ENCODE peak calls at places on chromosomes 2 and 18, in ten cellular contexts. T is suprapubic skin, E is HCT116, S is spleen, R is SK-N-SH, A is GM23338, N is sigmoid colon, B is GM12891, Q is breast epithelium, D is esophagus muscularis mucosa. J is an unnamed sample.

GRCh38 chr2:101815739-101816391 is 118.4 kb downstream of the MAP4K4 start:
- DNase-seq in A (peak), E (no peak), D (no peak), R (no peak), T (no peak), B (no peak), Q (no peak), N (no peak), S (no peak), J (no peak)

GRCh38 chr2:64402876-64403275 is 51.1 kb upstream of the LGALSL start:
- DNase-seq in B (no peak), R (no peak), D (peak), S (no peak), N (no peak), E (no peak), T (no peak), A (no peak), Q (no peak), J (no peak)

GRCh38 chr2:206232287-206233035 is 42.0 kb upstream of the ZDBF2 start:
- DNase-seq in D (no peak), N (no peak), S (no peak), R (no peak), T (no peak), B (no peak), A (peak), E (no peak), Q (no peak), J (no peak)

GRCh38 chr2:219561179-219562048 is 9.9 kb downstream of the OBSL1 start:
- DNase-seq in B (no peak), D (no peak), E (no peak), Q (no peak), N (no peak), A (peak), T (peak), R (peak), S (no peak), J (no peak)

GRCh38 chr2:140808816-140809215 is 1322.0 kb downstream of the LRP1B start:
- DNase-seq in N (no peak), D (no peak), B (no peak), R (no peak), E (peak), Q (no peak), T (no peak), A (peak), S (no peak), J (no peak)

GRCh38 chr18:5066380-5066977 is 130.6 kb downstream of the AKAIN1 start:
- DNase-seq in T (no peak), D (no peak), N (no peak), Q (no peak), B (no peak), A (peak), S (no peak), E (no peak), R (peak), J (no peak)

GRCh38 chr2:216829533-216829932 is 30.3 kb downstream of the TNP1 start:
- DNase-seq in R (no peak), T (peak), A (no peak), N (peak), S (no peak), D (no peak), B (no peak), Q (peak), E (no peak), J (no peak)

GRCh38 chr2:69978157-69978904 is 16.9 kb upstream of the ASPRV1 start:
- DNase-seq in E (no peak), A (no peak), Q (no peak), R (no peak), N (no peak), T (no peak), S (peak), B (no peak), D (no peak), J (no peak)

GRCh38 chr2:109098251-109098920 is 30.6 kb upstream of the SH3RF3 start:
- DNase-seq in A (no peak), T (no peak), B (no peak), D (no peak), R (no peak), N (no peak), E (no peak), S (no peak), Q (no peak), J (no peak)

GRCh38 chr2:108594982-108595464 is 60.8 kb downstream of the LIMS1 start:
- DNase-seq in T (no peak), D (no peak), E (no peak), R (no peak), Q (no peak), A (no peak), N (no peak), S (no peak), B (no peak), J (no peak)

GRCh38 chr18:24538421-24539264 is 78.2 kb downstream of the HRH4 start:
- DNase-seq in A (no peak), S (no peak), E (no peak), N (no peak), R (peak), D (peak), T (no peak), B (no peak), Q (no peak), J (no peak)

GRCh38 chr2:217800433-217801114 is 202.2 kb downstream of the TNS1 start:
- DNase-seq in T (peak), D (no peak), B (no peak), Q (peak), S (no peak), N (peak), A (no peak), R (no peak), E (no peak), J (peak)

GRCh38 chr2:110691612-110692258 is 13.9 kb upstream of the BUB1 start:
- DNase-seq in T (no peak), A (no peak), Q (no peak), B (no peak), D (no peak), R (no peak), N (no peak), S (no peak), E (no peak), J (no peak)

GRCh38 chr2:22281033-22281432 is 1103.9 kb upstream of the KLHL29 start:
- DNase-seq in E (no peak), N (no peak), R (peak), A (no peak), T (no peak), S (no peak), Q (no peak), D (no peak), B (no peak), J (no peak)

GRCh38 chr2:26477911-26478253 is at the start of gene OTOF:
- DNase-seq in E (no peak), Q (no peak), D (no peak), B (no peak), T (no peak), R (peak), S (no peak), N (no peak), A (no peak), J (no peak)

GRCh38 chr2:17259613-17260012 is 258.6 kb downstream of the RAD51AP2 start:
- DNase-seq in N (no peak), T (no peak), B (no peak), D (no peak), E (no peak), Q (no peak), R (no peak), A (no peak), S (no peak), J (no peak)

GRCh38 chr2:165634855-165635254 is 159.2 kb downstream of the GALNT3 start:
- DNase-seq in S (no peak), Q (no peak), E (no peak), N (peak), T (no peak), B (no peak), A (peak), R (peak), D (no peak), J (no peak)
- TF ChIP-seq POLR2AphosphoS5 in S (no peak), Q (no peak), E (no peak), N (no peak), T (no peak), B (no peak), A (no peak), R (no peak), D (no peak), J (no peak)

DNA sequence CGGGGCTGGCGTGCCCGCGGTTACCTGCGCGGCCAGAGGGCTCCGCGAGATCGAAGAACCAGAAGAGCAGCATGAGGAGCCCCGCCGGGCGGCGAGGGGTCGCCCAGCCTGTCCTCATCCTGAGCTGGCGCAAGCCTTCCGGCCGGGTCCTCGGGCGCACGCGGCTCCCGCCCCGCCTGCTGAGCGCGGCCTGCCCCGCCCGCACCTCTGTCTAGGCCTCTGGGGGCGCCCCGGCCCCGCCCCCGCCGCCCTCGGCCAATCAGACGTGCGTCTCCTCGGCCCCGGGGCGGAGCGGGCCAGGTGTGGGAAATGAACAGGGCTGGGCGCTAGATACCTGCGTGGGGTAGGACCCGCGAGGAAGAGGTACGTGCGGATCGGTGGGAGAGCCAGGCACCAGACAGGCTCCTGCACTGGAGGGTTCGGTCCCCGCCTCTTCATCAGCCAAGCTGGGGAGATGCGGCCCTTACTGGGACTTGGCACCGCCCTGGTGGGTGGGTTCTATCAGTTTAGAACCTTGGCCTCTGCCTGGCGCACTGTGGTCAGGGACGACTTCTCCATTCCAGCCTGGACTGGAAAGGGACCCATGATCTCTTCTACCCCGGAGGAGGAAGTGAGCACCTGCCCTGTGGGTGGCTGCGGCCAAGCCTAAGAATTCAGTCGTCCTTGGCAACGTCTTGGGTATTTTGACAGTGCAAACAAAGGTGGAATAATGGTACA is 106.7 kb upstream of the CD302 start:
- DNase-seq in R (no peak), A (peak), N (no peak), B (peak), D (no peak), Q (peak), S (peak), T (peak), E (no peak), J (peak)
- TF ChIP-seq POLR2AphosphoS5 in R (no peak), A (peak), N (no peak), B (no peak), D (no peak), Q (no peak), S (peak), T (no peak), E (no peak), J (peak)

GRCh38 chr2:39511219-39511785 is 74.2 kb upstream of the MAP4K3 start:
- DNase-seq in S (no peak), E (no peak), N (no peak), B (no peak), Q (no peak), D (no peak), A (no peak), R (no peak), T (no peak), J (no peak)
- TF ChIP-seq POLR2AphosphoS5 in S (no peak), E (no peak), N (no peak), B (no peak), Q (no peak), D (no peak), A (no peak), R (no peak), T (no peak), J (no peak)

DNA sequence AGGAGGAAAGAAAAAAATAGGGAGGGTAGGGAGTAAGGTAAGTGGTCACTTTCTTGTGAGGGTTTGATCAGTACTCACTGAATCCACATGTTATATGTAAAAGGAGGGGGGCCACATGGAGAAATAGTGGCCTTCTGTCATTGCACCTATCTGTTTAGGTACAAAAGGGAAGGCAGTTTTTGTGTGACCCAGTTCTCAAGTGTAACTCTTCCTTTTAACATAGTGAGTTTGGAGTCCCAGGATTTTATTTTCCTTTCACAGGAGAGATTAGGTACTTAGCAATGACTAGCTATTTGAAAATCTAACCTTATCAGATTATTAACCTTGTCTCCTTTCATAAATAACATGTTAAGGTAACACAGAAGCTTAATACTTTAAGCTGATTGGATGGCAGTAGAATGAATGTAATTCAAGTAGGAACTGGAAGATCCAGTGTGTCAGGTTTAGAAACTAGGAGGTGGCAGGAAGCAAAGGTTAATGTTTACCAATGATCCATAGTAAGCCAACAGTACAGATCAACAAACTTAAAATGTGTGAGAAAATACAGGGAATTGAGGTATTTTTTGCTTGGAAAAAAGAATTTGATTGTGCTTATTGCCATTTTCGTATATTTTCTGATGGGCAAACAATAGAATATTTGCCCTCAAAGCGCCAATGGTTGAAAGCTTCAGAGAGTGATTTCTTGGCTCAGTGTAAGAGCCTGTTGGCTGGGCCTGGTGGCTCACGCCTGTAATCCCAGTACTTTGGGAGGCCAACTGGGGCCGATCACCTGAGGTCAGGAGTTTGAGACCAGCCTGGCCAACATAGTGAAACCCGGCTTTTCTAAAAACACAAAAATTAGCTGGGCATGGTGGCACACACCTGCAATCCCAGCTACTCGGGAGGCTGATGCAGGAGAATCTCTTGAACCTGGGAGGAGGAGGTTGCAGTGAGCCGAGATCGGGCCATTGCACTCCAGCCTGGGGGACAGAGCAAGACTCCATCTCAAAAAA is 11.3 kb downstream of the HNMT start:
- DNase-seq in A (no peak), E (peak), R (no peak), N (no peak), D (no peak), B (no peak), S (no peak), Q (no peak), T (no peak), J (no peak)
- TF ChIP-seq POLR2AphosphoS5 in A (no peak), E (no peak), R (no peak), N (no peak), D (no peak), B (no peak), S (no peak), Q (no peak), T (no peak), J (no peak)

GRCh38 chr2:223102040-223102899 is 50.3 kb downstream of the KCNE4 start:
- DNase-seq in E (peak), D (no peak), B (no peak), T (no peak), S (no peak), R (no peak), A (no peak), Q (no peak), N (no peak), J (no peak)

GRCh38 chr2:223097888-223098383 is 45.9 kb downstream of the KCNE4 start:
- DNase-seq in S (no peak), T (no peak), N (no peak), D (no peak), B (no peak), A (no peak), R (no peak), E (no peak), Q (no peak), J (no peak)

GRCh38 chr2:223100061-223100511 is 48.1 kb downstream of the KCNE4 start:
- DNase-seq in T (peak), D (no peak), S (no peak), R (no peak), Q (no peak), N (peak), E (no peak), B (no peak), A (no peak), J (no peak)

GRCh38 chr2:223101340-223102039 is 49.5 kb downstream of the KCNE4 start:
- DNase-seq in N (no peak), R (peak), D (peak), Q (no peak), E (peak), T (no peak), B (no peak), A (peak), S (no peak), J (peak)

GRCh38 chr2:223099561-223099960 is 47.6 kb downstream of the KCNE4 start:
- DNase-seq in R (no peak), E (no peak), A (no peak), N (no peak), B (no peak), Q (no peak), S (no peak), T (no peak), D (peak), J (no peak)
- TF ChIP-seq POLR2AphosphoS5 in R (no peak), E (no peak), A (no peak), N (no peak), B (no peak), Q (no peak), S (no peak), T (no peak), D (no peak), J (no peak)

GRCh38 chr2:215532844-215533243 is 97.0 kb upstream of the FN1 start:
- DNase-seq in A (no peak), Q (no peak), D (no peak), R (no peak), E (no peak), S (no peak), T (no peak), B (no peak), N (no peak), J (no peak)
- TF ChIP-seq POLR2AphosphoS5 in A (no peak), Q (no peak), D (no peak), R (no peak), E (no peak), S (no peak), T (no peak), B (no peak), N (no peak), J (no peak)

GRCh38 chr2:54967269-54967668 is 83.0 kb downstream of the RTN4 start:
- DNase-seq in A (peak), Q (no peak), R (no peak), B (no peak), E (no peak), S (no peak), D (no peak), T (no peak), N (no peak), J (no peak)
- TF ChIP-seq POLR2AphosphoS5 in A (no peak), Q (no peak), R (peak), B (no peak), E (no peak), S (no peak), D (no peak), T (no peak), N (no peak), J (no peak)

DNA sequence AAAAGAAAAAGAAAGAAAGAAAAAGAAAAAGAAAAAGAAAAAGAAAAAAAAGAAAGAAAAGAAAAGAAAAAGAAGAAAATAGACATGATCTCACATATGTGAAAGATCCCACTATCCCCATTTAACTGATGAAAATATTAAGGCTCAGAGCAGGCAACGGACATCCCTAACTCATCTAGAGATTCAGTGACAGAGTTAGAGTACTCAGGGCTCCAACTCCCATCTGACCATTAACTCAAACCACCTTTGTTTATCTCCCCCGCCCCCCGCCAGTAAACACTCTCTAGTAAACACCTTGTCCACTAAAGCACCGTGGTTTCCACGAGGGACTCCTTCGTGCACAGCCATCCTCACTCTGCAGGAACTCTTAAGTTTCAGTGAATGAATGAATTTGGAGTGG is 142.9 kb downstream of the TGIF1 start:
- DNase-seq in T (no peak), Q (no peak), B (no peak), A (peak), S (no peak), D (no peak), N (no peak), E (no peak), R (no peak), J (no peak)
- TF ChIP-seq POLR2AphosphoS5 in T (no peak), Q (no peak), B (no peak), A (peak), S (no peak), D (no peak), N (no peak), E (no peak), R (no peak), J (no peak)